ENCODE peak calls at places on chromosomes 4 and X, in ten cellular contexts. J, Z, V, B, M, S, R, H, P and L are unnamed samples.

GRCh38 chrX:150486011-150486410 is 82.4 kb upstream of the MTM1 start:
- DNase-seq in J (peak), Z (peak), V (no peak), B (peak), M (peak), S (no peak), R (peak), H (no peak), P (no peak), L (peak)

GRCh38 chr4:95077864-95078263 is 320.1 kb downstream of the BMPR1B start:
- DNase-seq in J (no peak), Z (no peak), V (no peak), B (no peak), M (no peak), S (no peak), R (no peak), H (no peak), P (no peak), L (peak)

GRCh38 chr4:27018076-27018475 is 157.4 kb downstream of the STIM2 start:
- DNase-seq in J (no peak), Z (no peak), V (no peak), B (no peak), M (no peak), S (no peak), R (no peak), H (no peak), P (no peak), L (no peak)

GRCh38 chr4:184785813-184786212 is 40.0 kb downstream of the ACSL1 start:
- DNase-seq in J (no peak), Z (no peak), V (no peak), B (no peak), M (no peak), S (no peak), R (no peak), H (no peak), P (no peak), L (no peak)

GRCh38 chrX:95058815-95059214 is 1384.8 kb downstream of the FAM133A start:
- DNase-seq in J (no peak), Z (peak), V (no peak), B (peak), M (no peak), S (no peak), R (no peak), H (no peak), P (no peak), L (peak)

GRCh38 chrX:46957299-46957698 is 45.1 kb downstream of the JADE3 start:
- DNase-seq in J (peak), Z (no peak), V (no peak), B (no peak), M (no peak), S (no peak), R (no peak), H (no peak), P (no peak), L (no peak)

GRCh38 chr4:87035881-87036509 is 101.2 kb downstream of the AFF1 start:
- DNase-seq in J (no peak), Z (no peak), V (peak), B (no peak), M (peak), S (peak), R (no peak), H (no peak), P (no peak), L (no peak)

GRCh38 chr4:87375719-87376291 is 15.2 kb downstream of the HSD17B11 start:
- DNase-seq in J (peak), Z (peak), V (peak), B (peak), M (peak), S (no peak), R (no peak), H (no peak), P (no peak), L (peak)